ENCODE peak calls at places on chromosome 18, in ten cellular contexts. V is neural crest cell, J is neural progenitor cell, B is heart left ventricle, M is astrocyte of the spinal cord, K is right lobe of liver, A is osteocyte, L is fibroblast of the aortic adventitia, C is sigmoid colon, P is IMR-90. T is an unnamed sample.

GRCh38 chr18:8011906-8012305 is 444.8 kb downstream of the PTPRM start:
- DNase-seq in V (no peak), J (peak), B (no peak), M (no peak), K (no peak), A (no peak), L (no peak), C (no peak), P (no peak), T (no peak)

GRCh38 chr18:56321470-56321869 is 316.9 kb downstream of the TXNL1 start:
- DNase-seq in V (no peak), J (no peak), B (peak), M (no peak), K (peak), A (no peak), L (no peak), C (no peak), P (no peak), T (no peak)

GRCh38 chr18:75868031-75868430 is 440.5 kb upstream of the SMIM21 start:
- DNase-seq in V (no peak), J (no peak), B (no peak), M (no peak), K (no peak), A (peak), L (no peak), C (no peak), P (no peak), T (no peak)

GRCh38 chr18:77984178-77984577 is 734.5 kb downstream of the GALR1 start:
- DNase-seq in V (no peak), J (no peak), B (no peak), M (no peak), K (no peak), A (no peak), L (no peak), C (no peak), P (no peak), T (no peak)

GRCh38 chr18:13437801-13438506 is 219.4 kb downstream of the LDLRAD4 start:
- DNase-seq in V (no peak), J (no peak), B (no peak), M (no peak), K (no peak), A (no peak), L (no peak), C (peak), P (no peak), T (no peak)

GRCh38 chr18:7946724-7947377 is 379.7 kb downstream of the PTPRM start:
- DNase-seq in V (no peak), J (peak), B (no peak), M (peak), K (no peak), A (no peak), L (peak), C (no peak), P (peak), T (no peak)

GRCh38 chr18:13375302-13376255 is 157.0 kb downstream of the LDLRAD4 start:
- DNase-seq in V (no peak), J (no peak), B (peak), M (peak), K (peak), A (peak), L (peak), C (peak), P (peak), T (peak)

GRCh38 chr18:64799378-64799777 is 650.5 kb upstream of the LINC00305 start:
- DNase-seq in V (no peak), J (no peak), B (no peak), M (peak), K (no peak), A (no peak), L (no peak), C (no peak), P (no peak), T (no peak)

GRCh38 chr18:50473896-50474295 is 86.0 kb upstream of the MAPK4 start:
- DNase-seq in V (no peak), J (no peak), B (no peak), M (no peak), K (no peak), A (peak), L (no peak), C (no peak), P (no peak), T (no peak)

GRCh38 chr18:73296686-73297085 is 428.9 kb upstream of the NETO1 start:
- DNase-seq in V (no peak), J (no peak), B (no peak), M (peak), K (no peak), A (no peak), L (no peak), C (no peak), P (no peak), T (no peak)

GRCh38 chr18:29418136-29418535 is 1241.2 kb upstream of the CDH2 start:
- DNase-seq in V (no peak), J (no peak), B (no peak), M (peak), K (no peak), A (no peak), L (peak), C (no peak), P (peak), T (no peak)

GRCh38 chr18:79553696-79554095 is 125.9 kb upstream of the CTDP1 start:
- DNase-seq in V (no peak), J (no peak), B (peak), M (no peak), K (no peak), A (peak), L (no peak), C (no peak), P (no peak), T (no peak)

GRCh38 chr18:11995445-11996189 is 14.3 kb downstream of the IMPA2 start:
- DNase-seq in V (peak), J (peak), B (peak), M (peak), K (peak), A (no peak), L (peak), C (peak), P (peak), T (peak)

GRCh38 chr18:29157905-29158304 is 981.0 kb upstream of the CDH2 start:
- DNase-seq in V (no peak), J (no peak), B (no peak), M (peak), K (no peak), A (no peak), L (no peak), C (no peak), P (peak), T (no peak)

GRCh38 chr18:42048150-42048549 is 93.1 kb downstream of the PIK3C3 start:
- DNase-seq in V (no peak), J (no peak), B (no peak), M (peak), K (no peak), A (no peak), L (peak), C (no peak), P (peak), T (peak)

GRCh38 chr18:44579028-44579692 is 101.5 kb upstream of the SETBP1 start:
- DNase-seq in V (no peak), J (peak), B (no peak), M (peak), K (no peak), A (no peak), L (no peak), C (no peak), P (peak), T (no peak)
- TF ChIP-seq CTCF in V (peak), J (peak), B (peak), M (peak), K (peak), A (peak), L (peak), C (peak), P (peak), T (peak)

GRCh38 chr18:48750485-48751175 is 200.1 kb downstream of the SMAD7 start:
- DNase-seq in V (no peak), J (no peak), B (peak), M (peak), K (peak), A (no peak), L (peak), C (no peak), P (no peak), T (no peak)

GRCh38 chr18:48751727-48752468 is 198.9 kb downstream of the SMAD7 start:
- DNase-seq in V (no peak), J (no peak), B (no peak), M (no peak), K (no peak), A (no peak), L (no peak), C (no peak), P (no peak), T (no peak)

GRCh38 chr18:48752478-48752877 is 198.3 kb downstream of the SMAD7 start:
- DNase-seq in V (no peak), J (no peak), B (no peak), M (no peak), K (no peak), A (no peak), L (no peak), C (no peak), P (no peak), T (no peak)

GRCh38 chr18:48752928-48753327 is 197.8 kb downstream of the SMAD7 start:
- DNase-seq in V (no peak), J (no peak), B (no peak), M (peak), K (no peak), A (no peak), L (no peak), C (no peak), P (no peak), T (no peak)

DNA sequence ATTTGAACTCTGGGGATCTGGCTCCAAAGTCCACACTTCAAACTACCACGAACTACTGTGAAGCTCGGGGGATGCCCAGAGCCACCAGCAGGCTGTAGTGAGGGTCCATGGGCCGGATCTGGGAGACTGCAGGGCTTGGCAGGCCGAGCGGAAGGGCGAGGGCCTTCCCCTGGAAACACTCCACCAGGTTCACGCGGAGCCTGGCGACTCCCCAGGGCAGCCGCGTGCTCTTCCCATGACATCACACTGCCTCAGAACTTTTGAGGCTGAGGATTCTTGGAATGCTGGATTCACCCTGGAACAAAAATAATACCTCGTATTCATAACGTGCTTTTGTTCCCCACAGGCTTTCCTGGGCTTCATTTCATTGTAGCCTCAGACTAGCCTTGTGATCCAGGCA is 201.0 kb downstream of the SMAD7 start:
- DNase-seq in V (no peak), J (no peak), B (peak), M (peak), K (peak), A (no peak), L (peak), C (peak), P (peak), T (peak)
- TF ChIP-seq CTCF in V (no peak), J (no peak), B (peak), M (no peak), K (no peak), A (no peak), L (peak), C (no peak), P (no peak), T (peak)

GRCh38 chr18:63379639-63379962 is 12.6 kb upstream of the KDSR start:
- DNase-seq in V (no peak), J (no peak), B (no peak), M (peak), K (no peak), A (no peak), L (no peak), C (no peak), P (peak), T (no peak)
- TF ChIP-seq CTCF in V (no peak), J (no peak), B (no peak), M (no peak), K (no peak), A (no peak), L (no peak), C (no peak), P (no peak), T (no peak)

DNA sequence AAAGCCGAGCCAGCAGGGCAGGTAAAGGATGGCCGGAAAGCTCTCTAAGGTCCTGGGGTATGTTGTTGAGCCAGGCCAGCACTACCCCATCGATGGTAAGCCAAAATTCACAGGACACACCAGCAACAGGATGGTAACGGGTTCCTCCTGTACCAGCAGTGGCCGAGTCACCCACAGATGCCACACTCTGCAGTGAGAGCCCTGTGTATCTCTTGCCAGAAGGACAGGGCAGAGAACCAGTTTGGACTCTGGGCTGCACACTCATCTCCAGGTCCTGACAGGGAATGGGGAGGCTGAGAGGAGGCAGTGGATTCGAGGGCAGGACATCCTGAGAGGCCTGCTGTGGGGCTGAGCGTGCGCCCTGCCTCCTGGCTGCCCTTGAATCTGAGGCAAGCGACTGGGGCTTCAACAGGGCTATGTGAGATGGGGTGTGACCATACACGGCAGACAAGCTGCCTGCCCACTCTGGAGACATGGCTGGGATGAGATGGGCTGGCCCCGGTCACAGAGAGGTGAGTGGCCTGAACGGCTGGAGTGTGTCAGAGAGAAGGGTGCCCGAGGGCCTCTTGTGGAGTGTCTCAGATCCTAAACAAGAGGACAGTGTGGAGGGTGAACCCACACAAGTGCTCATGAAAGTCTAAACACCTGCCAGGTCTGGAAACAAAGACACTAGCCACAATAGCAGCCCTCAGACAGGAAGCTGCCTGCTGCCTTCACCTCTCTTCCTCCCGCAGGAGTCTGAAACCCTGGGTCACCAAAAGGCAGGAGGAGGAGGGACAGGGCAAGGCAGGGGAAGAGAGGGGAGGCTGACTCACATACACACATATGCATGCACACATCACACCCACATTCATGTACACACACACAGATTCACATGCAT is 182.3 kb downstream of the LOXHD1 start:
- DNase-seq in V (no peak), J (no peak), B (no peak), M (no peak), K (no peak), A (no peak), L (no peak), C (no peak), P (no peak), T (no peak)
- TF ChIP-seq CTCF in V (no peak), J (no peak), B (no peak), M (no peak), K (no peak), A (no peak), L (no peak), C (no peak), P (no peak), T (no peak)

GRCh38 chr18:43789234-43790000 is 512.1 kb upstream of the SYT4 start:
- DNase-seq in V (no peak), J (peak), B (no peak), M (peak), K (no peak), A (no peak), L (peak), C (no peak), P (no peak), T (peak)
- TF ChIP-seq CTCF in V (no peak), J (peak), B (peak), M (peak), K (no peak), A (peak), L (peak), C (no peak), P (no peak), T (peak)

DNA sequence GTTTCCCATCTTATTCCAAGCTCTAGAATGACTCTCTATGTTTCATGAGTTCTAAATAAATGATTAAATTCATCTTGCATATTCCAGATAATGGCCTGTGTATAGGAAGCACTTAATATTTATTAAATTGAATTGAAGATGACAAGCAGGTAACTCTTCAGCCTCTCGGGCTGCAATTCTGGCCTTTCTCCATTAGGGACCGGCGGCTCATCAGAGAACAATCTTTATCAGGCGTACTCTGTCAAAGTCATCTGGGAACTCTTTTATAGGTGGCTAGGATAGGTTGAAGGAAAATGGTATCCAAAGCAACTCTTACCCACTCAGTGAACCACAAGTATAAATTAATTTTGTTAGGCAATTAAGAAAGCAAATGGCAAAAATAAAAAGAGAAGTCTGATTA is 308.5 kb downstream of the NOL4 start:
- DNase-seq in V (no peak), J (peak), B (no peak), M (no peak), K (no peak), A (no peak), L (no peak), C (no peak), P (no peak), T (no peak)
- TF ChIP-seq CTCF in V (peak), J (peak), B (no peak), M (peak), K (no peak), A (no peak), L (no peak), C (no peak), P (no peak), T (no peak)

T was measured in AG09319.